ENCODE peak calls at places on chromosome 1, in nine cellular contexts. H, X, R, B, S, M, G, F and W are unnamed samples.

GRCh38 chr1:200640373-200641174 is 20.0 kb upstream of the KIF14 start:
- ATAC-seq in H (no peak), X (no peak), R (no peak), B (no peak), S (no peak), M (no peak), G (no peak), F (no peak), W (no peak)

GRCh38 chr1:245753807-245754206 is 599.0 kb downstream of the KIF26B start:
- ATAC-seq in H (no peak), X (no peak), R (no peak), B (no peak), S (no peak), M (no peak), G (no peak), F (no peak), W (no peak)

GRCh38 chr1:203778789-203779188 is 13.8 kb downstream of the LAX1 start:
- ATAC-seq in H (no peak), X (no peak), R (no peak), B (no peak), S (no peak), M (no peak), G (no peak), F (no peak), W (no peak)

GRCh38 chr1:205715628-205716027 is 34.4 kb downstream of the NUCKS1 start:
- ATAC-seq in H (no peak), X (no peak), R (no peak), B (no peak), S (no peak), M (no peak), G (no peak), F (no peak), W (no peak)

GRCh38 chr1:94329986-94330385 is 88.2 kb upstream of the ABCD3 start:
- ATAC-seq in H (no peak), X (no peak), R (no peak), B (peak; percentile 40), S (no peak), M (no peak), G (peak; percentile 67), F (peak; percentile 46), W (peak; percentile 29)

GRCh38 chr1:168485048-168485447 is 58.7 kb downstream of the XCL2 start:
- ATAC-seq in H (no peak), X (no peak), R (peak; percentile 44), B (peak; percentile 85), S (no peak), M (peak; percentile 72), G (peak; percentile 62), F (peak; percentile 78), W (no peak)

GRCh38 chr1:162138599-162139397 is 69.3 kb downstream of the NOS1AP start:
- ATAC-seq in H (no peak), X (no peak), R (no peak), B (no peak), S (no peak), M (no peak), G (no peak), F (no peak), W (no peak)

GRCh38 chr1:4603317-4604110 is 50.9 kb upstream of the AJAP1 start:
- ATAC-seq in H (no peak), X (no peak), R (no peak), B (no peak), S (peak; percentile 32), M (no peak), G (no peak), F (no peak), W (no peak)

GRCh38 chr1:61589382-61589765 is 135.6 kb downstream of the TM2D1 start:
- ATAC-seq in H (no peak), X (no peak), R (no peak), B (peak; percentile 52), S (no peak), M (no peak), G (peak; percentile 72), F (no peak), W (no peak)

GRCh38 chr1:54200519-54200997 is 591 bp downstream of the MRPL37 start:
- ATAC-seq in H (peak; percentile 14), X (peak; percentile 26), R (peak; percentile 5), B (no peak), S (no peak), M (no peak), G (peak; percentile 20), F (no peak), W (no peak)

GRCh38 chr1:18922848-18923475 is 20.6 kb upstream of the ALDH4A1 start:
- ATAC-seq in H (no peak), X (no peak), R (no peak), B (no peak), S (no peak), M (no peak), G (peak; percentile 34), F (no peak), W (no peak)

GRCh38 chr1:94433866-94434265 is 15.7 kb downstream of the ABCD3 start:
- ATAC-seq in H (no peak), X (no peak), R (no peak), B (no peak), S (no peak), M (no peak), G (no peak), F (no peak), W (no peak)